ENCODE peak calls at places on chromosomes 11 and 22, in five cellular contexts. Q, M, S, H and U are unnamed samples.

GRCh38 chr11:109708184-109708583 is 286.2 kb downstream of the C11orf87 start:
- DNase-seq in Q (no peak), M (no peak), S (no peak), H (no peak), U (no peak)

GRCh38 chr11:71334191-71334590 is 81.8 kb upstream of the SHANK2 start:
- DNase-seq in Q (no peak), M (no peak), S (no peak), H (no peak), U (no peak)

GRCh38 chr11:47329431-47329993 is 23.0 kb downstream of the MYBPC3 start:
- DNase-seq in Q (no peak), M (no peak), S (no peak), H (no peak), U (no peak)

GRCh38 chr11:15779518-15779917 is 576.8 kb downstream of the SOX6 start:
- DNase-seq in Q (no peak), M (no peak), S (no peak), H (no peak), U (no peak)

GRCh38 chr22:24325105-24325757 is 54.6 kb downstream of the SPECC1L start:
- DNase-seq in Q (no peak), M (peak), S (peak), H (no peak), U (peak)

GRCh38 chr11:47087801-47088200 is 88.9 kb downstream of the ARFGAP2 start:
- DNase-seq in Q (no peak), M (no peak), S (no peak), H (no peak), U (no peak)

GRCh38 chr11:119671048-119671447 is 58.0 kb downstream of the NECTIN1 start:
- DNase-seq in Q (no peak), M (no peak), S (no peak), H (no peak), U (no peak)

GRCh38 chr11:80443177-80443576 is 1002.3 kb upstream of the TENM4 start:
- DNase-seq in Q (no peak), M (no peak), S (no peak), H (no peak), U (no peak)

GRCh38 chr11:45606514-45607024 is 58.9 kb downstream of the CHST1 start:
- DNase-seq in Q (no peak), M (no peak), S (no peak), H (peak), U (no peak)

GRCh38 chr22:44683237-44683636 is 18.8 kb upstream of the PRR5 start:
- DNase-seq in Q (no peak), M (no peak), S (no peak), H (no peak), U (no peak)

GRCh38 chr11:128581908-128582307 is 5.5 kb downstream of the ETS1 start:
- DNase-seq in Q (no peak), M (no peak), S (no peak), H (no peak), U (no peak)

GRCh38 chr11:33319965-33320813 is 63.0 kb downstream of the HIPK3 start:
- DNase-seq in Q (no peak), M (no peak), S (no peak), H (no peak), U (no peak)

GRCh38 chr11:116928102-116928777 is 90.8 kb upstream of the APOA1 start:
- DNase-seq in Q (no peak), M (no peak), S (no peak), H (no peak), U (no peak)

GRCh38 chr11:101860694-101861371 is 54.0 kb upstream of the CEP126 start:
- DNase-seq in Q (peak), M (peak), S (peak), H (peak), U (peak)

GRCh38 chr11:45144126-45145082 is 2.0 kb upstream of the PRDM11 start:
- DNase-seq in Q (no peak), M (no peak), S (no peak), H (no peak), U (no peak)

GRCh38 chr11:859394-860131 is 16.9 kb downstream of the TSPAN4 start:
- DNase-seq in Q (no peak), M (no peak), S (peak), H (no peak), U (peak)

GRCh38 chr11:129704831-129705230 is 110.8 kb upstream of the TMEM45B start:
- DNase-seq in Q (no peak), M (no peak), S (no peak), H (no peak), U (no peak)

GRCh38 chr11:105524286-105524685 is 85.6 kb upstream of the GRIA4 start:
- DNase-seq in Q (no peak), M (no peak), S (no peak), H (no peak), U (no peak)

GRCh38 chr11:119473226-119473625 is 50.3 kb upstream of the THY1 start:
- DNase-seq in Q (no peak), M (peak), S (no peak), H (no peak), U (no peak)

GRCh38 chr22:40966683-40967082 is 15.5 kb downstream of the RBX1 start:
- DNase-seq in Q (no peak), M (no peak), S (peak), H (no peak), U (no peak)

GRCh38 chr11:96279421-96280290 is 63.3 kb downstream of the MAML2 start:
- DNase-seq in Q (no peak), M (no peak), S (peak), H (no peak), U (no peak)

GRCh38 chr11:86484164-86484794 is 109.6 kb downstream of the CCDC81 start:
- DNase-seq in Q (peak), M (peak), S (peak), H (no peak), U (no peak)

GRCh38 chr11:105177658-105178057 is 38.1 kb upstream of the CARD18 start:
- DNase-seq in Q (no peak), M (no peak), S (no peak), H (no peak), U (no peak)

GRCh38 chr22:43867839-43868652 is 5.7 kb upstream of the SULT4A1 start:
- DNase-seq in Q (no peak), M (no peak), S (peak), H (peak), U (peak)

GRCh38 chr22:44393066-44393465 is 80.3 kb upstream of the SHISAL1 start:
- DNase-seq in Q (no peak), M (no peak), S (no peak), H (no peak), U (no peak)

GRCh38 chr22:43884600-43885318 is 7.1 kb downstream of the PNPLA5 start:
- DNase-seq in Q (no peak), M (no peak), S (peak), H (no peak), U (peak)

GRCh38 chr11:62806611-62807121 is 1.4 kb upstream of the NXF1 start:
- DNase-seq in Q (no peak), M (no peak), S (no peak), H (no peak), U (no peak)

GRCh38 chr11:2562181-2562581 is 117.4 kb downstream of the KCNQ1 start:
- DNase-seq in Q (no peak), M (peak), S (no peak), H (no peak), U (no peak)

GRCh38 chr11:34194576-34195335 is 89.3 kb downstream of the NAT10 start:
- DNase-seq in Q (no peak), M (no peak), S (no peak), H (no peak), U (no peak)

GRCh38 chr11:12109591-12110196 is 696 bp upstream of the MICAL2 start:
- DNase-seq in Q (no peak), M (no peak), S (peak), H (no peak), U (no peak)

GRCh38 chr11:12110714-12111481 is 508 bp downstream of the MICAL2 start:
- DNase-seq in Q (no peak), M (no peak), S (no peak), H (no peak), U (peak)

GRCh38 chr11:12111482-12112149 is 1.2 kb downstream of the MICAL2 start:
- DNase-seq in Q (no peak), M (no peak), S (no peak), H (no peak), U (no peak)

GRCh38 chr11:12108875-12109453 is 1.4 kb upstream of the MICAL2 start:
- DNase-seq in Q (no peak), M (no peak), S (no peak), H (no peak), U (no peak)

GRCh38 chr11:12110201-12110713 is at the start of gene MICAL2:
- DNase-seq in Q (peak), M (peak), S (peak), H (peak), U (peak)
- TF ChIP-seq JUND in Q (no peak), M (no peak), S (peak), H (no peak), U (no peak)

GRCh38 chr22:20312396-20313191 is 7.3 kb downstream of the DGCR6L start:
- DNase-seq in Q (no peak), M (no peak), S (peak), H (no peak), U (no peak)

GRCh38 chr22:20319041-20319744 is 667 bp downstream of the DGCR6L start:
- DNase-seq in Q (no peak), M (no peak), S (peak), H (no peak), U (no peak)

GRCh38 chr22:20316844-20317401 is 2.9 kb downstream of the DGCR6L start:
- DNase-seq in Q (no peak), M (no peak), S (no peak), H (no peak), U (no peak)

GRCh38 chr22:20316217-20316843 is 3.5 kb downstream of the DGCR6L start:
- DNase-seq in Q (no peak), M (no peak), S (no peak), H (no peak), U (no peak)

GRCh38 chr22:20315337-20316216 is 4.3 kb downstream of the DGCR6L start:
- DNase-seq in Q (no peak), M (no peak), S (no peak), H (no peak), U (no peak)
- TF ChIP-seq JUND in Q (no peak), M (no peak), S (no peak), H (no peak), U (no peak)

GRCh38 chr11:10866893-10867331 is 9.1 kb upstream of the ZBED5 start:
- DNase-seq in Q (no peak), M (no peak), S (no peak), H (no peak), U (no peak)
- TF ChIP-seq JUND in Q (no peak), M (no peak), S (no peak), H (no peak), U (no peak)

GRCh38 chr11:7019500-7020182 is 505 bp downstream of the ZNF214 start:
- DNase-seq in Q (no peak), M (no peak), S (no peak), H (no peak), U (no peak)
- TF ChIP-seq JUND in Q (no peak), M (no peak), S (no peak), H (no peak), U (no peak)

DNA sequence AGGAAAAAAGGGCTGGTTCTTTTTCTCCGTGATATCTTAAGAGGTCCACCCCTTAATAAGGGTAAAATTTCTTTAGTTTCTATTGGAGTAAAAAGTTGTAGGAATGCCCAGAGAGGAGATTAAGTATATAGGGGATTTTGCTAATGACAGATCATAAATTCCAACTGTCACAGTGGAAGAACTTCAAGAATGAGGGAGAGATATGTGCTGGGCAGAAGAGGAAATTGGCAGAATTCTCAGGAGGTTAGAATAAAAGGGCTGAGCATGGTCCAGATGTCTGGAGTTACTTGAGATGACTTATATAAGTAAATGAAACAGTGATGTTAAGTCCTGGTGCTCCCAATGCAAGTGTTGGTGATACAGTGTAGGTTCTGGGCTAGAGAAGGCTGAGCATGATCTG is 417.6 kb upstream of the ARHGAP42 start:
- DNase-seq in Q (no peak), M (no peak), S (no peak), H (no peak), U (no peak)
- TF ChIP-seq JUND in Q (no peak), M (no peak), S (no peak), H (no peak), U (no peak)

DNA sequence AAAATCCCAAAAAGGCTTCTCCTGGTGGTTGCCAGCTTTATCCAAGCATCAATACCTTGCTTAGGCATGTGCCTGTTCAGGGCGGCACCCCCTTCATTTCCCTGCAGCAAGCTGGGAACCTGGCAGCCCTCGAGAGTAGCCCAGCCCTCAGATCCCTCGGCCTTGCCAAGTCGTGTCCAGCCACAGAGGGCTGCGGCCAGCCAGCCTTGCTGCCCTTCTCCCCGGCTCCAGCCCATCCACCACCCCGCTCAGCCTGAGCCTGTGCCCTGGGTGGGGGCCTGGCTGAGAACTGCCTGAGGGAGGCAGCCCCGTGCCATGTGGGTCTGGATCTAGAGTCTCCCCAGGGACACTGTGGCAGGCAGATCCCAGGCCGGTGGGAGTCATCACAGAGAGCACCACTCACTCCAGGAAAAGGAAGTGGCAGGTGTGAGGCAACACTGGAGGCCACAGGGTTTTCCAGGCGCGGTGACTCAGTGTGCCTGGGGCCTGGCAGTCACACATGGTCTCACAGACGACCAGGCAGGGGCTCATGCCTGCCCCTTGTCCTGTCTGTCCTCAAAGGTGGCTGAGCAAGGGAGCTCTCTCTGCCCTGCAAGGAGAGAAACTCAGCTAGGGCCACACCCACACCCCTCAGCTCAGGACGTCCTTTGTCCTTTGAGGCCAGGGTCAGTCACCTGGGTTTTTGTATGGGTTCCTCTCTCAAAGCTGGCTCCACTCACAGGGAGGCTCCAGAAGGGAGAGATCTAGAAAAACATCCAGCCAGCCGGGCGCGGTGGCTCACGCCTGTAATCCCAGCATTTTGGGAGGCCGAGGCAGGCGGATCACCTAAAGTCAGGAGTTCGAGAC is 12.2 kb upstream of the CDC42BPG start:
- DNase-seq in Q (peak), M (peak), S (no peak), H (no peak), U (no peak)
- TF ChIP-seq JUND in Q (no peak), M (no peak), S (peak), H (no peak), U (no peak)

GRCh38 chr11:19923631-19924030 is 211.0 kb downstream of the NAV2 start:
- DNase-seq in Q (no peak), M (no peak), S (no peak), H (no peak), U (no peak)

GRCh38 chr11:19924321-19925115 is 211.9 kb downstream of the NAV2 start:
- DNase-seq in Q (no peak), M (no peak), S (no peak), H (no peak), U (no peak)

GRCh38 chr11:19920982-19921381 is 208.3 kb downstream of the NAV2 start:
- DNase-seq in Q (no peak), M (no peak), S (no peak), H (no peak), U (no peak)

GRCh38 chr11:19922689-19923035 is 210.0 kb downstream of the NAV2 start:
- DNase-seq in Q (no peak), M (no peak), S (no peak), H (no peak), U (no peak)

DNA sequence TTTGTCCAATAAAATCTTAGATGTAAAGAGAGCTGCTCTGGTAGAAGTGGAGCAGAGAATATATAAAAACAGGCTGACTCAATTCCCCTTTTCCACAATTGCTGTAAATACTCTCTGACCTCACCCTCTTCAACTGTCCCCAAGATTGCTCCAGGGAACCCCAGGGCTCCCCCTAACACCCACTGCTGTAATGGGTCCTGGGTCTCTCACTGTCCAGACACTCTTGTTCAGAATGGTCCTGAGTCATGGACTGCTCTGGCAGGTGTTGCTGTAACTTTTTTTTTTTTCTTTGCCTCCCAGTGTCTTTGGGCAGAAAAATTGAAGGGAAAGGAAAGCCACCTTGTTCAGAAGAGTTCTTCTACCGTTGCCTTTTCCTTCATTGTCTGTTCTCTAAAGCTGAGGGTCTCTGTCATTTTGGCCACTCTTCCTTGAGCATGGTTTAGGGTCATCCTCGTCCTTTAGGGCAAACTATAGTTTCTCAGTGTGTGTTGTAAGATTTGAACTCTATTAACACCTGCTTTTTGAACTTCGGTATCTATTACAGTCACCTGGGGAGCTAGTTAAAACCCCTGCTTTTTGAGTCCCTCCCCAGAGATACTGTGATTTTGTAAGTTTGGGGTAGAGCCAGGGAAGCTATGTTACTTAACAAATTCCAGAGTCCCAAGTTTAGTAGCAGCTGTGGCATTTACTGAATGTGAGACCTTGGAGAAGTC is 209.5 kb downstream of the NAV2 start:
- DNase-seq in Q (no peak), M (no peak), S (no peak), H (no peak), U (no peak)
- TF ChIP-seq JUND in Q (no peak), M (no peak), S (no peak), H (no peak), U (no peak)

GRCh38 chr11:114182471-114182968 is 113.7 kb upstream of the NNMT start:
- DNase-seq in Q (no peak), M (no peak), S (no peak), H (no peak), U (no peak)
- TF ChIP-seq JUND in Q (no peak), M (no peak), S (no peak), H (no peak), U (no peak)

GRCh38 chr11:30852645-30853044 is 266.5 kb upstream of the MPPED2 start:
- DNase-seq in Q (no peak), M (no peak), S (no peak), H (no peak), U (no peak)
- TF ChIP-seq JUND in Q (no peak), M (no peak), S (no peak), H (no peak), U (no peak)

DNA sequence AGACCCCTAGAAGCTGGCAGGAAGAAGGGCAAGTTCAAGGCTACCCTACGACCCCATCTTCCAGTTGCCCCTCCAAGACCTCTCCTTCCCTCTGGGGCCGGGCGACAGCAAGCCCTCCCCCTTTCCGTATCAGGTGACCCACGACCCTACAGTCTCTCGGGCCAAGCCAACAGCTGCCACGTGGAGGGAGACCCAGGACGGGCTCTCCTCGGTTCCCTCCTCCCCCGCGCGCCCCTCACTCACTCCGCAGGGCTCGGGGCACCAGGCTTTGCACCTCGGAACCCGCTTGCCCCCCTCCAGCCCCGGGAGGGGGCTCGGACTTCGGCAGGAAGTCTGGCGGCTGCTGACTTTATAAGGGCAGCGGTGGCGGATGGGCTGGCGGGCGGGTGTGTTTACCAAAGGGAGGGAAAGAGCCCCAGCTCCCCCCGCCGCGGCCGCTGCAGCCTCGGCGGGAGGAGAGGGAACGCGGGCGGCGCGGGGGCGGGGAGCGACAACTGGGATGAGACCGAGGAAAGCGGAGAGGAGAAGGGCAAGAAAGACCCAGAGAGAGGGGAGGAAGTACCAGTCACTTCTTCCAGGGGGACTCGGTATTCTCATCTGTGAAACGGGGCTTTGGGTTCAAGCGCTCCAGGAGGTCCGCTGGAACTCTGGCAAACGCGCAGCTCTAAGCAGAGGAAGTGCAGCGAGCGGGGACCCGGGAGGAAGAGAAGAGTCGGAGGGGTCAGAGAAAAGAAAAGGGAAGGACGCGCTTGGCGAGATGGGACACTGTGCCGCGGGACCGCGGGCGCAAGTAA is 767 bp downstream of the SLC43A1 start:
- DNase-seq in Q (no peak), M (peak), S (peak), H (no peak), U (no peak)
- TF ChIP-seq JUND in Q (no peak), M (no peak), S (no peak), H (no peak), U (no peak)